ENCODE peak calls at places on chromosomes 3 and 15, in five cellular contexts. W is neural progenitor cell, T is psoas muscle, P is cardiac muscle cell, B is neural crest cell. K is an unnamed sample.

GRCh38 chr3:188111002-188111584 is 42.9 kb upstream of the LPP start:
- DNase-seq in T (no peak), B (no peak), W (peak), P (peak), K (no peak)

GRCh38 chr3:169429328-169429727 is 234.2 kb downstream of the MECOM start:
- DNase-seq in W (no peak), P (no peak), T (no peak), B (no peak), K (no peak)

GRCh38 chr15:88637841-88638625 is 783 bp upstream of the ISG20 start:
- DNase-seq in B (no peak), W (no peak), T (no peak), P (no peak), K (no peak)

GRCh38 chr3:194270627-194271458 is 80.3 kb downstream of the CPN2 start:
- DNase-seq in P (peak), W (peak), T (peak), B (peak), K (no peak)

GRCh38 chr3:38070013-38070412 is 31.0 kb downstream of the DLEC1 start:
- DNase-seq in B (no peak), T (no peak), W (no peak), P (no peak), K (no peak)

GRCh38 chr3:107850681-107851080 is 240.2 kb downstream of the CD47 start:
- DNase-seq in B (no peak), P (no peak), W (no peak), T (no peak), K (no peak)

GRCh38 chr15:84818221-84819131 is 1.3 kb downstream of the ALPK3 start:
- DNase-seq in W (peak), P (peak), T (peak), B (peak), K (no peak)

GRCh38 chr3:40313975-40314860 is 4.7 kb downstream of the EIF1B start:
- DNase-seq in B (no peak), W (no peak), T (peak), P (no peak), K (peak)

GRCh38 chr3:100089802-100090668 is 24.3 kb downstream of the FILIP1L start:
- DNase-seq in B (peak), T (peak), W (peak), P (peak), K (no peak)

GRCh38 chr3:150599611-150600297 is 3.4 kb upstream of the SELENOT start:
- DNase-seq in W (no peak), T (no peak), P (peak), B (no peak), K (no peak)

GRCh38 chr15:52114256-52114655 is 1.7 kb upstream of the BCL2L10 start:
- DNase-seq in T (no peak), P (no peak), B (no peak), W (no peak), K (no peak)

GRCh38 chr3:187082976-187083375 is 56.3 kb downstream of the RPL39L start:
- DNase-seq in P (no peak), B (no peak), T (no peak), W (no peak), K (no peak)

GRCh38 chr15:70762469-70763119 is 764 bp downstream of the UACA start:
- DNase-seq in T (peak), W (peak), B (peak), P (peak), K (peak)

GRCh38 chr3:78912217-78912616 is 855.6 kb downstream of the ROBO1 start:
- DNase-seq in W (no peak), B (no peak), P (no peak), T (no peak), K (no peak)

GRCh38 chr15:20349774-20350498 is 191.7 kb downstream of the GOLGA6L6 start:
- DNase-seq in T (peak), B (no peak), W (no peak), P (no peak), K (peak)

GRCh38 chr3:4270726-4271125 is 32.4 kb upstream of the SETMAR start:
- DNase-seq in P (no peak), W (no peak), T (no peak), B (no peak), K (no peak)

GRCh38 chr15:68658641-68659358 is 80.0 kb downstream of the CORO2B start:
- DNase-seq in P (no peak), W (no peak), B (no peak), T (no peak), K (no peak)

GRCh38 chr15:68654786-68655560 is 76.2 kb downstream of the CORO2B start:
- DNase-seq in W (no peak), P (no peak), B (no peak), T (no peak), K (no peak)

GRCh38 chr15:68658151-68658550 is 79.4 kb downstream of the CORO2B start:
- DNase-seq in P (no peak), W (no peak), T (no peak), B (no peak), K (no peak)

GRCh38 chr15:68655686-68656437 is 77.1 kb downstream of the CORO2B start:
- DNase-seq in W (no peak), P (no peak), T (no peak), B (no peak), K (no peak)

DNA sequence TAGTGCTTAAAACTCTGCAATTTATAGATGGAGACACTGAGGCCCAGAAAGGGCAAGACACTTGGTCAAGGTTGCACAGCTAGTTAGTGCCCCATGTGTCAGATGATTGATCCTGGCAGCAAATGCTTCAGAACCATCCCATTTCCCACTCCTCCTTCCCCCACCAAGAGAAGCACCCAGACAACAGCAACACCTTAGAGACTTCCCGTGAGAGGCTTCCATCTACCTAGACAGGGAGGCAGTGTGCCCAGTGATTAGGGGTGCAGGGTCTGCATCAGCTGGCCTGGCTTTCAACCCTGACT is 77.6 kb downstream of the CORO2B start:
- DNase-seq in P (no peak), B (no peak), W (no peak), T (no peak), K (no peak)
- TF ChIP-seq CTCF in P (no peak), B (no peak), W (no peak), T (no peak), K (no peak)

DNA sequence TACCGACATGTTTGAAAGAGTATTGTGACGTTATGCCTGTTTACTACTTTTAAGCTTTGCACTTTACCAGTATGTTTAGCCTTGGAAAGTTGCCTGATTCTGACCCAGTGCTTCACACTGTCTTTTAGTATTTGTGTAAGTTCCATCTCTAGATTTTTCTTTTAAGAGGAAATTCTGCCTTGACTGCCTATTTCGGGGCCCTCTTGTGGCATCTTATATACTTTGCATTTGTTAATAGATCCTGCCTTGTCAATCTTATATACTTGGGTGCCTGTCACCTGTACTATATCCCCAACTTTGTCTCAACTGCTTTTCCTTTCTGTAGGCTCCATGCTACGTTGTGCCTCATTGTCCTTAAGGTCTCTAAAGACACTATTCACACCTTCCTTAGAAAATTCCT is 244.6 kb downstream of the STXBP5L start:
- DNase-seq in P (peak), T (no peak), B (no peak), W (peak), K (no peak)
- TF ChIP-seq CTCF in P (peak), T (no peak), B (peak), W (peak), K (no peak)

GRCh38 chr15:64690578-64691296 is 84.7 kb downstream of the RBPMS2 start:
- DNase-seq in B (no peak), W (no peak), P (peak), T (no peak), K (no peak)
- TF ChIP-seq CTCF in B (peak), W (peak), P (no peak), T (peak), K (peak)

GRCh38 chr3:157347577-157348303 is 88.9 kb upstream of the PTX3 start:
- DNase-seq in W (peak), B (no peak), P (peak), T (no peak), K (no peak)
- TF ChIP-seq CTCF in W (peak), B (peak), P (peak), T (no peak), K (no peak)

DNA sequence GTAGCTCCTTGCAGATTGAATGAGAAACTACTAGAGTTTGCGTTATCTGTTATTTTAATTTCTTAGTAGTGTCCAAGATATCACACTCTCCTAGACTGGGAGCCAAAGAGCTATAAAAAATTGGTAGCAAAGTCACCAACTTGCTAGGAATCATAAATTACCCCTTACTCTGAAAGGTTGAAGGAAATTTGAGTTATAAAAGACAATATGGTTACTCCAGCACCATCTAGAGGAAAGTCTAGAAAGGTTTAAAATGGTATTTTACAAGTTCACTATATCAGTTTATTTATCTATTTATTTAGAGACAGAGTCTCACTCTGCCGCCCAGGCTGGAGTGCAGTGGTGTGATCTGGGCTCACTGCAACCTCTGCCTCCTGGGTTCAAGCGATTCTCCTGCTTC is 121.6 kb downstream of the RBPMS2 start:
- DNase-seq in P (peak), W (no peak), T (no peak), B (no peak), K (no peak)
- TF ChIP-seq CTCF in P (peak), W (peak), T (peak), B (peak), K (peak)

K was measured in Peyer's patch.